ENCODE peak calls at places on chromosomes 7 and 10, in ten cellular contexts. T is fibroblast of pulmonary artery; O is CD4-positive, CD25-positive, alpha-beta regulatory T cell; R is SJSA1; F is amniotic epithelial cell; X is HFFc6; Z is HCEC 1CT; N is NCI-H510A; M is fibroblast of lung; I is A172. A is an unnamed sample.
A peak's percentile ranks its signal among the peaks of the same experiment; 100 is the strongest.

GRCh38 chr10:112700401-112700800 is 249.6 kb upstream of the TCF7L2 start:
- DNase-seq in T (no peak), O (no peak), R (no peak), F (no peak), X (no peak), Z (no peak), N (no peak), M (peak; percentile 19), I (no peak), A (no peak)

GRCh38 chr10:112716924-112717348 is 233.1 kb upstream of the TCF7L2 start:
- DNase-seq in T (peak; percentile 71), O (no peak), R (peak; percentile 70), F (peak; percentile 61), X (peak; percentile 65), Z (peak; percentile 73), N (no peak), M (peak; percentile 70), I (peak; percentile 77), A (no peak)

GRCh38 chr10:21314234-21314633 is 211.2 kb downstream of the SKIDA1 start:
- DNase-seq in T (peak; percentile 68), O (no peak), R (peak; percentile 57), F (no peak), X (no peak), Z (no peak), N (no peak), M (peak; percentile 77), I (no peak), A (no peak)

GRCh38 chr10:102869290-102870198 is at the start of gene AS3MT:
- DNase-seq in T (no peak), O (no peak), R (no peak), F (no peak), X (no peak), Z (no peak), N (peak; percentile 46), M (peak; percentile 28), I (peak; percentile 18), A (no peak)

GRCh38 chr7:128103498-128104108 is 72.4 kb upstream of the LRRC4 start:
- DNase-seq in T (peak; percentile 29), O (no peak), R (peak; percentile 36), F (no peak), X (no peak), Z (no peak), N (no peak), M (no peak), I (no peak), A (no peak)

GRCh38 chr10:108709927-108710722 is 1213.2 kb downstream of the XPNPEP1 start:
- DNase-seq in T (no peak), O (no peak), R (no peak), F (no peak), X (no peak), Z (no peak), N (no peak), M (no peak), I (no peak), A (no peak)

GRCh38 chr10:84563355-84563754 is 235.0 kb downstream of the CCSER2 start:
- DNase-seq in T (no peak), O (no peak), R (no peak), F (no peak), X (no peak), Z (no peak), N (no peak), M (no peak), I (no peak), A (no peak)

GRCh38 chr10:103184615-103185014 is 8.5 kb downstream of the NT5C2 start:
- DNase-seq in T (peak; percentile 42), O (no peak), R (no peak), F (no peak), X (no peak), Z (no peak), N (no peak), M (peak; percentile 42), I (no peak), A (no peak)

GRCh38 chr10:70827358-70827757 is 11.6 kb downstream of the SGPL1 start:
- DNase-seq in T (no peak), O (no peak), R (no peak), F (no peak), X (peak; percentile 26), Z (peak; percentile 65), N (no peak), M (peak; percentile 45), I (no peak), A (no peak)

GRCh38 chr10:93379366-93380042 is 102.6 kb downstream of the MYOF start:
- DNase-seq in T (peak; percentile 71), O (peak; percentile 11), R (peak; percentile 59), F (peak; percentile 60), X (peak; percentile 86), Z (peak; percentile 87), N (no peak), M (peak; percentile 91), I (peak; percentile 88), A (no peak)

GRCh38 chr7:132846086-132846485 is 235.8 kb downstream of the CHCHD3 start:
- DNase-seq in T (no peak), O (no peak), R (no peak), F (no peak), X (no peak), Z (no peak), N (no peak), M (no peak), I (no peak), A (no peak)

GRCh38 chr7:116969371-116969902 is 16.1 kb downstream of the ST7 start:
- DNase-seq in T (no peak), O (no peak), R (no peak), F (no peak), X (no peak), Z (no peak), N (no peak), M (no peak), I (no peak), A (no peak)

GRCh38 chr7:55020481-55020871 is 1.7 kb downstream of the EGFR start:
- DNase-seq in T (peak; percentile 18), O (no peak), R (no peak), F (peak; percentile 78), X (no peak), Z (peak; percentile 64), N (no peak), M (peak; percentile 72), I (no peak), A (no peak)

GRCh38 chr10:14712991-14713422 is 61.7 kb downstream of the FAM107B start:
- DNase-seq in T (peak; percentile 59), O (no peak), R (no peak), F (peak; percentile 64), X (no peak), Z (peak; percentile 13), N (no peak), M (peak; percentile 5), I (no peak), A (no peak)

GRCh38 chr10:93440591-93441012 is 41.5 kb downstream of the MYOF start:
- DNase-seq in T (no peak), O (no peak), R (no peak), F (peak; percentile 51), X (peak; percentile 75), Z (peak; percentile 54), N (no peak), M (peak; percentile 51), I (peak; percentile 83), A (no peak)

GRCh38 chr10:45373003-45373782 is 823 bp upstream of the ALOX5 start:
- DNase-seq in T (no peak), O (no peak), R (no peak), F (no peak), X (no peak), Z (no peak), N (no peak), M (no peak), I (no peak), A (no peak)

GRCh38 chr7:50267525-50268041 is 36.9 kb upstream of the IKZF1 start:
- DNase-seq in T (no peak), O (no peak), R (no peak), F (no peak), X (no peak), Z (no peak), N (no peak), M (no peak), I (no peak), A (no peak)

GRCh38 chr10:8054498-8055407 is at the start of gene GATA3:
- DNase-seq in T (peak; percentile 75), O (peak; percentile 82), R (peak; percentile 64), F (peak; percentile 83), X (peak; percentile 21), Z (no peak), N (no peak), M (peak; percentile 81), I (peak; percentile 40), A (peak; percentile 93)

GRCh38 chr7:86846494-86847190 is 202.9 kb downstream of the GRM3 start:
- DNase-seq in T (no peak), O (no peak), R (no peak), F (no peak), X (no peak), Z (no peak), N (peak; percentile 76), M (no peak), I (no peak), A (no peak)

GRCh38 chr7:29641651-29642050 is 78.0 kb downstream of the PRR15 start:
- DNase-seq in T (no peak), O (no peak), R (no peak), F (no peak), X (no peak), Z (no peak), N (no peak), M (peak; percentile 29), I (no peak), A (no peak)

GRCh38 chr10:46319383-46319782 is 32.6 kb downstream of the ANTXRL start:
- DNase-seq in T (no peak), O (no peak), R (no peak), F (peak; percentile 62), X (no peak), Z (no peak), N (no peak), M (no peak), I (no peak), A (no peak)

A was measured in breast epithelium.